ENCODE peak calls at places on chromosomes 4 and X, in four cellular contexts. Z is NCI-H2081, I is kidney tubule cell, R is HT1080. V is an unnamed sample.
A peak's percentile ranks its signal among the peaks of the same experiment; 100 is the strongest.

GRCh38 chrX:114344756-114345155 is 239.1 kb upstream of the HTR2C start:
- DNase-seq in R (no peak), I (peak; percentile 26), Z (peak; percentile 60), V (peak; percentile 1)

GRCh38 chrX:155048997-155049619 is 21.8 kb downstream of the CMC4 start:
- DNase-seq in R (peak; percentile 48), I (peak; percentile 55), Z (peak; percentile 37), V (peak; percentile 46)

GRCh38 chr4:4666693-4667642 is 125.1 kb upstream of the STX18 start:
- DNase-seq in Z (no peak), R (no peak), I (peak; percentile 13), V (no peak)

GRCh38 chrX:16892504-16893362 is 22.6 kb upstream of the RBBP7 start:
- DNase-seq in I (peak; percentile 79), R (peak; percentile 70), Z (peak; percentile 77), V (peak; percentile 87)

GRCh38 chr4:42515156-42515884 is 118.0 kb downstream of the SHISA3 start:
- DNase-seq in I (no peak), Z (no peak), R (no peak), V (no peak)

GRCh38 chrX:107482046-107482445 is 32.6 kb downstream of the FRMPD3 start:
- DNase-seq in Z (no peak), I (no peak), R (no peak), V (no peak)

GRCh38 chr4:1508161-1509160 is 102.2 kb upstream of the NKX1-1 start:
- DNase-seq in I (no peak), R (no peak), Z (no peak), V (no peak)

GRCh38 chr4:2871911-2872310 is 28.3 kb downstream of the ADD1 start:
- DNase-seq in I (peak; percentile 26), R (no peak), Z (no peak), V (no peak)

GRCh38 chr4:184851200-184851541 is 25.4 kb upstream of the ACSL1 start:
- DNase-seq in I (no peak), R (peak; percentile 25), Z (no peak), V (peak; percentile 2)

GRCh38 chr4:122700178-122700725 is 32.3 kb upstream of the BBS12 start:
- DNase-seq in I (peak; percentile 78), Z (peak; percentile 35), R (peak; percentile 76), V (peak; percentile 76)

GRCh38 chr4:48047421-48047844 is 30.9 kb downstream of the NIPAL1 start:
- DNase-seq in R (peak; percentile 59), Z (no peak), I (peak; percentile 57), V (no peak)

GRCh38 chrX:1205681-1206611 is 6.5 kb downstream of the CRLF2 start:
- DNase-seq in R (peak; percentile 51), Z (no peak), I (peak; percentile 79), V (peak; percentile 94)

GRCh38 chrX:105648732-105649131 is 173.6 kb upstream of the NRK start:
- DNase-seq in Z (no peak), I (no peak), R (no peak), V (no peak)

GRCh38 chrX:112819013-112819635 is 21.5 kb downstream of the AMOT start:
- DNase-seq in I (peak; percentile 68), R (peak; percentile 14), Z (no peak), V (no peak)

GRCh38 chr4:55385201-55385649 is 10.5 kb upstream of the TMEM165 start:
- DNase-seq in Z (no peak), I (no peak), R (no peak), V (peak; percentile 29)

GRCh38 chr4:20195071-20195885 is 56.4 kb upstream of the SLIT2 start:
- DNase-seq in I (peak; percentile 23), Z (no peak), R (peak; percentile 58), V (peak; percentile 81)

GRCh38 chr4:1196421-1197183 is 24.2 kb upstream of the SPON2 start:
- DNase-seq in I (peak; percentile 40), R (no peak), Z (no peak), V (no peak)

GRCh38 chrX:3697220-3697684 is 16.2 kb downstream of the PRKX start:
- DNase-seq in I (no peak), Z (no peak), R (no peak), V (peak; percentile 26)

GRCh38 chr4:41144812-41145211 is 69.5 kb downstream of the APBB2 start:
- DNase-seq in R (no peak), Z (no peak), I (peak; percentile 43), V (no peak)

GRCh38 chr4:26452565-26453531 is 37.4 kb downstream of the CCKAR start:
- DNase-seq in R (no peak), Z (peak; percentile 90), I (no peak), V (no peak)

GRCh38 chr4:78613522-78614311 is 62.1 kb downstream of the ANXA3 start:
- DNase-seq in I (no peak), R (no peak), Z (no peak), V (no peak)

GRCh38 chrX:13836575-13836974 is 19.7 kb upstream of the GPM6B start:
- DNase-seq in Z (no peak), I (no peak), R (no peak), V (no peak)

GRCh38 chr4:5710962-5711478 is at the start of gene EVC:
- DNase-seq in Z (no peak), R (peak; percentile 72), I (peak; percentile 83), V (peak; percentile 49)

GRCh38 chrX:107102980-107103379 is 15.6 kb downstream of the RBM41 start:
- DNase-seq in R (no peak), I (no peak), Z (no peak), V (no peak)

GRCh38 chr4:54800831-54801530 is 143.2 kb downstream of the KIT start:
- DNase-seq in I (no peak), Z (no peak), R (no peak), V (no peak)

GRCh38 chr4:7518871-7519637 is 84.3 kb upstream of the PSAPL1 start:
- DNase-seq in R (no peak), I (no peak), Z (peak; percentile 92), V (no peak)

GRCh38 chr4:184448828-184449227 is 25.5 kb downstream of the IRF2 start:
- DNase-seq in Z (no peak), I (peak; percentile 65), R (no peak), V (peak; percentile 58)

GRCh38 chrX:68504237-68504636 is 5.4 kb downstream of the YIPF6 start:
- DNase-seq in Z (no peak), R (peak; percentile 76), I (peak; percentile 61), V (peak; percentile 47)

GRCh38 chr4:42718336-42718735 is 61.4 kb upstream of the ATP8A1 start:
- DNase-seq in R (no peak), I (no peak), Z (no peak), V (no peak)

GRCh38 chrX:107738272-107738671 is 37.3 kb downstream of the TSC22D3 start:
- DNase-seq in I (no peak), Z (no peak), R (no peak), V (no peak)

V was measured in A172.